ENCODE peak calls at places on chromosomes 7 and 10, in four cellular contexts. B is stimulated activated CD8-positive, alpha-beta memory T cell treated with anti-CD3 and anti-CD28 coated beads, Interleukin-15, amount 100 ng/mL, for 24 hours; A is germinal center; R is NCI-H1930. K is an unnamed sample.

GRCh38 chr10:77180794-77181193 is 456.8 kb downstream of the KCNMA1 start:
- DNase-seq in B (no peak), A (no peak), R (no peak), K (no peak)

GRCh38 chr7:50119815-50120637 is 27.0 kb upstream of the ZPBP start:
- DNase-seq in B (peak; percentile 5), A (peak; percentile 60), R (peak; percentile 7), K (no peak)

GRCh38 chr7:36286241-36286640 is 103.4 kb upstream of the ANLN start:
- DNase-seq in B (no peak), A (peak; percentile 24), R (no peak), K (peak; percentile 64)

GRCh38 chr7:4103352-4104091 is 578.6 kb upstream of the FOXK1 start:
- DNase-seq in B (no peak), A (no peak), R (no peak), K (no peak)

GRCh38 chr10:97434055-97434454 is 8.1 kb downstream of the PGAM1 start:
- DNase-seq in B (no peak), A (no peak), R (no peak), K (no peak)

GRCh38 chr7:1914321-1914720 is 244.2 kb downstream of the ELFN1 start:
- DNase-seq in B (no peak), A (no peak), R (no peak), K (no peak)

GRCh38 chr7:5282464-5283316 is at the start of gene SLC29A4:
- DNase-seq in B (no peak), A (no peak), R (no peak), K (no peak)

GRCh38 chr7:135558337-135558767 is 635 bp downstream of the NUP205 start:
- DNase-seq in B (peak; percentile 13), A (peak; percentile 85), R (peak; percentile 37), K (peak; percentile 58)

GRCh38 chr10:3226960-3227724 is 54.6 kb upstream of the PITRM1 start:
- DNase-seq in B (no peak), A (no peak), R (no peak), K (no peak)

GRCh38 chr7:873367-874002 is 2.9 kb upstream of the GET4 start:
- DNase-seq in B (peak; percentile 35), A (peak; percentile 81), R (peak; percentile 64), K (peak; percentile 57)

GRCh38 chr7:131727189-131727588 is 170.8 kb upstream of the PODXL start:
- DNase-seq in B (no peak), A (no peak), R (no peak), K (no peak)

GRCh38 chr10:95655571-95656290 is 780 bp downstream of the ALDH18A1 start:
- DNase-seq in B (peak; percentile 6), A (peak; percentile 13), R (no peak), K (no peak)

GRCh38 chr10:113578766-113579165 is 25.9 kb downstream of the HABP2 start:
- DNase-seq in B (no peak), A (no peak), R (no peak), K (no peak)

GRCh38 chr10:69087600-69088470 is at the start of gene SRGN:
- DNase-seq in B (no peak), A (peak; percentile 59), R (no peak), K (peak; percentile 56)

GRCh38 chr10:7408003-7408493 is 2.8 kb downstream of the SFMBT2 start:
- DNase-seq in B (peak; percentile 6), A (peak; percentile 26), R (no peak), K (no peak)

GRCh38 chr7:1044189-1045037 is at the start of gene GPR146:
- DNase-seq in B (peak; percentile 93), A (peak; percentile 98), R (peak; percentile 89), K (peak; percentile 89)

GRCh38 chr7:2923886-2924574 is 79.9 kb upstream of the GNA12 start:
- DNase-seq in B (no peak), A (no peak), R (no peak), K (no peak)

GRCh38 chr7:94417921-94418320 is 23.2 kb downstream of the COL1A2 start:
- DNase-seq in B (no peak), A (no peak), R (no peak), K (no peak)

GRCh38 chr10:12252882-12253546 is 57.0 kb downstream of the CDC123 start:
- DNase-seq in B (no peak), A (peak; percentile 59), R (no peak), K (no peak)

GRCh38 chr10:69786791-69787190 is 14.9 kb upstream of the COL13A1 start:
- DNase-seq in B (no peak), A (no peak), R (no peak), K (no peak)

GRCh38 chr7:30933124-30933893 is 21.7 kb downstream of the AQP1 start:
- DNase-seq in B (no peak), A (no peak), R (no peak), K (no peak)

GRCh38 chr10:43674546-43675205 is 26.0 kb upstream of the ZNF32 start:
- DNase-seq in B (no peak), A (no peak), R (no peak), K (no peak)

GRCh38 chr10:124386186-124387077 is 32.3 kb downstream of the OAT start:
- DNase-seq in B (no peak), A (no peak), R (no peak), K (no peak)